ENCODE peak calls at places on chromosome 15, in seven cellular contexts. F is left ventricle myocardium inferior, S is stomach, W is uterus, C is PC-9, N is omental fat pad, O is brain microvascular endothelial cell. L is an unnamed sample.

GRCh38 chr15:80172401-80172800 is 19.6 kb downstream of the FAH start:
- DNase-seq in F (no peak), S (no peak), W (no peak), C (no peak), N (no peak), O (no peak), L (no peak)

GRCh38 chr15:49428392-49429095 is 5.5 kb downstream of the FGF7 start:
- DNase-seq in F (peak; percentile 42), S (no peak), W (no peak), C (no peak), N (no peak), O (no peak), L (no peak)

GRCh38 chr15:74306801-74307217 is 60.6 kb downstream of the CYP11A1 start:
- DNase-seq in F (no peak), S (no peak), W (no peak), C (no peak), N (no peak), O (no peak), L (no peak)

GRCh38 chr15:92780816-92781215 is 119.3 kb upstream of the CHD2 start:
- DNase-seq in F (no peak), S (no peak), W (no peak), C (no peak), N (no peak), O (no peak), L (no peak)

GRCh38 chr15:49370782-49371181 is 52.3 kb upstream of the FGF7 start:
- DNase-seq in F (no peak), S (no peak), W (no peak), C (no peak), N (no peak), O (peak; percentile 19), L (no peak)

GRCh38 chr15:89098281-89098680 is 10.0 kb downstream of the ABHD2 start:
- DNase-seq in F (no peak), S (no peak), W (no peak), C (no peak), N (no peak), O (no peak), L (no peak)

GRCh38 chr15:69300129-69300588 is 1.4 kb downstream of the PAQR5 start:
- DNase-seq in F (no peak), S (peak; percentile 69), W (no peak), C (peak; percentile 9), N (no peak), O (no peak), L (no peak)

GRCh38 chr15:65008989-65009388 is 19.3 kb upstream of the SPG21 start:
- DNase-seq in F (no peak), S (no peak), W (no peak), C (no peak), N (no peak), O (no peak), L (no peak)

GRCh38 chr15:48871536-48871935 is 6.4 kb upstream of the EID1 start:
- DNase-seq in F (no peak), S (no peak), W (no peak), C (no peak), N (no peak), O (no peak), L (no peak)

GRCh38 chr15:81133782-81134461 is at the start of gene CFAP161:
- DNase-seq in F (peak; percentile 82), S (peak; percentile 75), W (peak; percentile 86), C (no peak), N (peak; percentile 55), O (peak; percentile 38), L (peak; percentile 26)

GRCh38 chr15:39654308-39654707 is 73.4 kb downstream of the THBS1 start:
- DNase-seq in F (no peak), S (no peak), W (no peak), C (no peak), N (no peak), O (no peak), L (no peak)
- TF ChIP-seq CTCF in F (no peak), S (no peak), W (no peak), C (no peak), N (no peak), O (no peak), L (no peak)

GRCh38 chr15:26866298-26867198 is at the start of gene GABRA5:
- DNase-seq in F (no peak), S (no peak), W (no peak), C (no peak), N (no peak), O (peak; percentile 2), L (no peak)
- TF ChIP-seq CTCF in F (peak; percentile 48), S (no peak), W (no peak), C (no peak), N (no peak), O (peak; percentile 41), L (no peak)

DNA sequence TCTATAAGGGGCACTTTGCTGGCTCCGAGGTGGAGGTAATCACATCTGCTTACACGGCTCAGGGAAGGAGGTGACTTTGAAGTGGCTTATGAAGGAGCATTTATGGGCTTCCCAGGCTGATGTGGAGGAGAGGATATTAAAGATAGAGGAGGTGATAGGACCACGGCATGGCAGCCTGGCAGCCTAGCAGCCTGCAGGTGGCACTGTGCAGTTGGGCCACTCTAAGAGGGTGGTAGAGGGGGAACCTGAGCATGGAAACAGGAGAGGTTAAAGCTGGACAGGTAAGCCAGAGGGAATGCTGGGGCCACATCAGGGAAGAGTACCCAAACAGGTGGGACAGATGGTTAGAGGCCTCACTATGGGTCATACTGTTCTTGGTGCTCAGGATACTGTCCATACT is 375.0 kb downstream of the WDR72 start:
- DNase-seq in F (no peak), S (peak; percentile 29), W (no peak), C (no peak), N (no peak), O (no peak), L (no peak)
- TF ChIP-seq CTCF in F (no peak), S (no peak), W (no peak), C (peak; percentile 29), N (no peak), O (peak; percentile 58), L (no peak)

GRCh38 chr15:99720533-99720932 is 12.7 kb downstream of the LYSMD4 start:
- DNase-seq in F (no peak), S (no peak), W (no peak), C (no peak), N (no peak), O (no peak), L (no peak)
- TF ChIP-seq CTCF in F (no peak), S (no peak), W (no peak), C (no peak), N (no peak), O (no peak), L (no peak)

GRCh38 chr15:73052679-73053397 is 575 bp downstream of the NEO1 start:
- DNase-seq in F (peak; percentile 29), S (peak; percentile 29), W (peak; percentile 39), C (peak; percentile 9), N (no peak), O (no peak), L (peak; percentile 29)
- TF ChIP-seq CTCF in F (peak; percentile 48), S (no peak), W (peak; percentile 40), C (peak; percentile 41), N (no peak), O (peak; percentile 42), L (peak; percentile 39)

GRCh38 chr15:41927516-41927915 is 33.7 kb upstream of the SPTBN5 start:
- DNase-seq in F (no peak), S (no peak), W (no peak), C (no peak), N (no peak), O (no peak), L (no peak)

GRCh38 chr15:41928637-41929620 is 35.1 kb upstream of the SPTBN5 start:
- DNase-seq in F (peak; percentile 63), S (peak; percentile 34), W (no peak), C (no peak), N (no peak), O (no peak), L (no peak)

GRCh38 chr15:41928100-41928499 is 34.2 kb upstream of the SPTBN5 start:
- DNase-seq in F (no peak), S (no peak), W (no peak), C (no peak), N (no peak), O (no peak), L (no peak)

GRCh38 chr15:41925209-41925608 is 31.4 kb upstream of the SPTBN5 start:
- DNase-seq in F (no peak), S (no peak), W (no peak), C (no peak), N (no peak), O (no peak), L (no peak)

DNA sequence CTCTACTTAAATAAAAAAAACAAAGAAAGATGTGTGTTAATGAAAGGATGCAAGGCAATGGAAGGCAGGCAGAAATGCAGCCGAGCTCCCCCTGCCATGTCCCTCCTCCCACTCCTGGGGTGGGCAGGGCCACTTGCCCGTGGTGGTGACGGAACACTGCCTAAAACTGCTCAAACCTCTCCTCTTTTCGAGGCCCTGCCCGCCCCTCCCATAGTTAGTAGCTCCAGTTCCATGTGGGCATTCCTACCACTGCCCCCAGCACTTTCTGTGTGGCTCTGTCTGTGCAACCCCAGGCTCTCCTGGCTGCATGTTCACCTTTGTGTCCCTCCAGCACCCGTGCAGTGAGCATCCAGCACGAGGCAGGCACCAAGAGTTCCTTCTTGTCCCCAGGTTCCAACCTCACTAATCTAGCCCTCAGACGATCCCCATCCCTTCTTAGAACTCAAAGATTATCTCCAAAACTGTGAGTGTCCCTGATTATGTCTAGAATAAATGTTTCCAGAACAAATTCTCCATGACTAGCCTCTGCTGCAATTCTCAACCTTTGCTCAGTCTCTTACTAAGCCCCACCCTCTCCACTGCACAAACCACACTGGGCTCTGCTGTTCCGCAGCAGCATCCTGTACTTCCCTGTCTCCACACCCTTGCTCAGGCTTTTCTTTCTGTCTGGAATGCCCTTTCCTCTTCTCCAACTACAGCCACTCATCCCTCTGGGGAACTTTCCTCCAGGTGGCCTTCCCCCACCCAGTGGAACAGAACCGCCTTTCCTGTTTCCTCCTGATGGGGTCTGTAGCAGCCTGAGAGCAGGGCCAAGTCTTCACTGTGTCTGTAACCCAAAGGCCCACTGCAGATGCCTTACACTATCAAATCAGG is 32.6 kb upstream of the SPTBN5 start:
- DNase-seq in F (no peak), S (peak; percentile 45), W (no peak), C (no peak), N (no peak), O (no peak), L (no peak)
- TF ChIP-seq CTCF in F (no peak), S (no peak), W (no peak), C (no peak), N (no peak), O (peak; percentile 17), L (no peak)